ENCODE peak calls at places on chromosomes 13 and 19, in six cellular contexts. E is tibial artery, P is dorsolateral prefrontal cortex, G is fibroblast of the aortic adventitia, U is cardiac fibroblast, N is heart left ventricle. V is an unnamed sample.

GRCh38 chr19:48720613-48721296 is 1.2 kb upstream of the MAMSTR start:
- DNase-seq in P (peak; percentile 98), E (peak; percentile 99), G (peak; percentile 99), N (peak; percentile 98), U (peak; percentile 100), V (peak; percentile 99)

GRCh38 chr19:364496-365287 is 20.1 kb upstream of the MIER2 start:
- DNase-seq in G (no peak), E (no peak), N (no peak), P (no peak), U (no peak), V (no peak)

GRCh38 chr13:49443327-49443688 is 556 bp downstream of the CAB39L start:
- DNase-seq in E (no peak), U (peak; percentile 40), P (no peak), G (peak; percentile 43), N (no peak), V (no peak)

GRCh38 chr13:51624695-51625345 is 40.6 kb downstream of the WDFY2 start:
- DNase-seq in N (no peak), E (no peak), U (no peak), P (no peak), G (no peak), V (no peak)

GRCh38 chr13:66518068-66518467 is 712.1 kb downstream of the PCDH9 start:
- DNase-seq in P (no peak), E (no peak), G (no peak), U (no peak), N (no peak), V (no peak)

GRCh38 chr19:49684251-49684982 is 5.0 kb upstream of the ADM5 start:
- DNase-seq in G (no peak), E (no peak), P (no peak), U (no peak), N (no peak), V (no peak)

GRCh38 chr19:1673645-1674292 is 21.4 kb upstream of the TCF3 start:
- DNase-seq in P (no peak), G (no peak), E (no peak), N (no peak), U (no peak), V (no peak)

GRCh38 chr13:100550433-100550832 is 38.2 kb downstream of the GGACT start:
- DNase-seq in E (peak; percentile 66), G (peak; percentile 75), P (no peak), N (peak; percentile 36), U (peak; percentile 73), V (peak; percentile 73)

GRCh38 chr19:1324792-1325567 is 39.3 kb downstream of the EFNA2 start:
- DNase-seq in N (peak; percentile 66), G (peak; percentile 71), P (peak; percentile 53), U (peak; percentile 82), E (no peak), V (peak; percentile 85)

GRCh38 chr19:11361771-11362731 is 6.8 kb downstream of the PLPPR2 start:
- DNase-seq in U (no peak), N (no peak), E (no peak), G (no peak), P (no peak), V (no peak)

GRCh38 chr13:91360246-91360751 is 12.8 kb downstream of the MIR17HG start:
- DNase-seq in G (no peak), N (no peak), U (no peak), P (no peak), E (no peak), V (no peak)

GRCh38 chr19:406999-407491 is 1.9 kb downstream of the C2CD4C start:
- DNase-seq in E (peak; percentile 49), G (no peak), U (no peak), N (no peak), P (no peak), V (no peak)

GRCh38 chr19:6109947-6110346 is 353 bp downstream of the RFX2 start:
- DNase-seq in G (no peak), U (no peak), E (peak; percentile 77), P (no peak), N (no peak), V (peak; percentile 22)

GRCh38 chr19:1027953-1028902 is 1.8 kb downstream of the CNN2 start:
- DNase-seq in U (peak; percentile 97), E (peak; percentile 88), P (no peak), G (peak; percentile 96), N (peak; percentile 76), V (peak; percentile 92)

GRCh38 chr13:26759156-26759906 is 1.3 kb downstream of the GPR12 start:
- DNase-seq in U (no peak), N (no peak), G (no peak), E (no peak), P (no peak), V (no peak)

GRCh38 chr19:10797541-10798256 is 38.3 kb downstream of the TMED1 start:
- DNase-seq in E (no peak), G (no peak), P (peak; percentile 38), U (peak; percentile 42), N (no peak), V (no peak)

GRCh38 chr19:1532003-1532402 is 8.1 kb downstream of the PLK5 start:
- DNase-seq in P (no peak), G (no peak), U (no peak), N (no peak), E (no peak), V (no peak)

GRCh38 chr13:33212396-33212795 is 73.2 kb downstream of the STARD13 start:
- DNase-seq in N (no peak), P (no peak), U (no peak), E (no peak), G (no peak), V (no peak)

GRCh38 chr13:31587696-31588266 is 151.5 kb upstream of the RXFP2 start:
- DNase-seq in U (peak; percentile 61), G (peak; percentile 65), P (no peak), N (no peak), E (no peak), V (no peak)

GRCh38 chr13:75587679-75588078 is 38.1 kb downstream of the UCHL3 start:
- DNase-seq in U (no peak), G (no peak), E (no peak), P (no peak), N (no peak), V (no peak)

GRCh38 chr19:2333027-2333806 is 4.7 kb downstream of the SPPL2B start:
- DNase-seq in E (no peak), G (no peak), N (no peak), U (no peak), P (no peak), V (peak; percentile 13)

GRCh38 chr13:74662895-74663294 is 528.7 kb upstream of the KLF12 start:
- DNase-seq in U (peak; percentile 50), G (peak; percentile 21), E (no peak), N (no peak), P (no peak), V (no peak)

GRCh38 chr13:64877176-64877575 is 2353.0 kb downstream of the PCDH9 start:
- DNase-seq in G (no peak), U (no peak), N (no peak), E (no peak), P (no peak), V (no peak)

GRCh38 chr19:35272122-35272715 is 3.5 kb downstream of the USF2 start:
- DNase-seq in N (no peak), U (no peak), P (no peak), G (no peak), E (no peak), V (no peak)

GRCh38 chr19:35268546-35269424 is at the start of gene USF2:
- DNase-seq in U (peak; percentile 86), G (peak; percentile 54), P (peak; percentile 71), N (peak; percentile 83), E (peak; percentile 84), V (peak; percentile 77)

GRCh38 chr19:35271546-35271945 is 2.8 kb downstream of the USF2 start:
- DNase-seq in N (no peak), E (no peak), P (no peak), U (no peak), G (no peak), V (no peak)

GRCh38 chr19:35269425-35270117 is 809 bp downstream of the USF2 start:
- DNase-seq in E (peak; percentile 92), G (peak; percentile 71), N (peak; percentile 89), U (peak; percentile 88), P (peak; percentile 86), V (peak; percentile 91)

DNA sequence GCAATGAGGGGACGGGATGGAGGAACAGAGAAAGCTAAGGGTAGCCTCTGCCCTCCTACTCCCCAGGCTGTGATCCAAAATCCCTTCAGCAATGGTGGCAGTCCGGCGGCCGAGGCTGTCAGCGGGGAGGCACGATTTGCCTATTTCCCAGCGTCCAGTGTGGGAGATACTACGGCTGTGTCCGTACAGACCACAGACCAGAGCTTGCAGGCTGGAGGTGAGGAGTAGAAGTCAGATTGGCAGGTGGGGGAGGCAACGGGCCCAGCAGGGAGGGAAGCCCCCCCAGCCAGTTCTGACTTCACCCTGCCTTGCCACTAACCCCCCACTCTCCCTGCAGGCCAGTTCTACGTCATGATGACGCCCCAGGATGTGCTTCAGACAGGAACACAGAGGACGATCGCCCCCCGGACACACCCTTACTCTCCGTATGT is 1.6 kb downstream of the USF2 start:
- DNase-seq in E (no peak), G (no peak), U (no peak), P (no peak), N (no peak), V (no peak)
- H3K4me3 ChIP-seq in E (no peak overlapping the region), G (peak overlapping the region; percentile 68), U (no peak overlapping the region), P (peak overlapping the region; percentile 62), N (no peak overlapping the region), V (no peak overlapping the region)

GRCh38 chr19:38543286-38543806 is 74.4 kb downstream of the MAP4K1 start:
- DNase-seq in E (peak; percentile 60), G (no peak), U (no peak), N (no peak), P (no peak), V (no peak)

GRCh38 chr19:38543807-38544568 is 73.8 kb downstream of the MAP4K1 start:
- DNase-seq in G (peak; percentile 85), P (peak; percentile 55), E (peak; percentile 82), U (peak; percentile 74), N (peak; percentile 44), V (peak; percentile 46)

GRCh38 chr19:38545596-38545995 is 72.2 kb downstream of the MAP4K1 start:
- DNase-seq in P (no peak), G (peak; percentile 25), U (peak; percentile 23), N (no peak), E (no peak), V (no peak)

GRCh38 chr19:38542040-38542439 is 75.7 kb downstream of the MAP4K1 start:
- DNase-seq in E (no peak), N (no peak), U (no peak), G (no peak), P (no peak), V (no peak)

GRCh38 chr19:38544569-38545315 is 73.0 kb downstream of the MAP4K1 start:
- DNase-seq in E (no peak), P (no peak), G (peak; percentile 9), N (no peak), U (no peak), V (no peak)
- TF ChIP-seq CTCF in E (no peak), P (peak; percentile 73), G (peak; percentile 58), N (peak; percentile 62), U (peak; percentile 50), V (no peak)

GRCh38 chr19:53880716-53881481 is 1.1 kb upstream of the PRKCG start:
- DNase-seq in U (no peak), E (no peak), N (no peak), G (no peak), P (no peak), V (no peak)
- H3K4me3 ChIP-seq in U (no peak overlapping the region), E (no peak overlapping the region), N (no peak overlapping the region), G (no peak overlapping the region), P (no peak overlapping the region), V (no peak overlapping the region)

DNA sequence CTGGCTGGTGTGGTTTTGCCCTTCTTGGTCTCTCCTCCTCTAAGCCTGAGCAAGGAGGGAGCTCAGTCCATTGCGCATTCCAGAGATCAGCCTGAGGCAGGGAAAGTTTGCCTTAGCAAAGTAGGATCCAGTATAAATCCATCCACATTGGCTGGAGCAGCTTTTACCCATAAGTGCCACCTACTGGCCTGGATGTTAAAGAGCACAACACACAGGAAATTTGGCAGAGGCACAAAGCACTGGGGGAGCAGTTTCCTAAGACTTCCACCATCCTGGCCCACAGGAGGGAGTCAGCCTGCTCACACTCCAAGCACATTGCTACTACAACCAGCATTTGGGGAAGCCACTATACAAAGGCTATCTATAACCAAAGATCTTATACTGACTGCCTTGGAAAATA is 1124.2 kb downstream of the SLITRK1 start:
- DNase-seq in E (no peak), P (no peak), G (peak; percentile 36), U (peak; percentile 36), N (no peak), V (no peak)
- TF ChIP-seq CTCF in E (no peak), P (peak; percentile 20), G (peak; percentile 42), U (peak; percentile 10), N (no peak), V (no peak)

V was measured in ovary.